ENCODE peak calls at places on chromosome 3, in five cellular contexts. H is WTC11, J is HepG2, W is H1, X is GM12878. P is an unnamed sample.

GRCh38 chr3:85697156-85697555 is 738.4 kb downstream of the CADM2 start:
- DNase-seq in W (no peak), X (no peak), H (no peak), J (no peak), P (no peak)

GRCh38 chr3:107643038-107643883 is 120.5 kb downstream of the BBX start:
- DNase-seq in J (no peak), W (peak), X (no peak), H (no peak), P (no peak)

GRCh38 chr3:97940034-97940433 is 32.2 kb downstream of the RIOX2 start:
- DNase-seq in W (no peak), H (no peak), X (no peak), J (peak), P (peak)

GRCh38 chr3:105987809-105988208 is 119.0 kb upstream of the CBLB start:
- DNase-seq in J (no peak), X (no peak), W (no peak), H (no peak), P (no peak)

GRCh38 chr3:54121404-54122045 is 827 bp upstream of the CACNA2D3 start:
- DNase-seq in X (no peak), J (no peak), H (peak), W (peak), P (no peak)

GRCh38 chr3:143247007-143247563 is 127.5 kb downstream of the CHST2 start:
- DNase-seq in H (no peak), X (no peak), W (no peak), J (no peak), P (no peak)

GRCh38 chr3:54533856-54534255 is 394.0 kb downstream of the LRTM1 start:
- DNase-seq in H (peak), J (peak), W (no peak), X (no peak), P (no peak)

GRCh38 chr3:196638922-196639516 is 475 bp upstream of the NRROS start:
- DNase-seq in X (no peak), H (no peak), J (no peak), W (no peak), P (no peak)

GRCh38 chr3:128649264-128649663 is 1.4 kb downstream of the RPN1 start:
- DNase-seq in X (no peak), H (no peak), W (no peak), J (no peak), P (no peak)

GRCh38 chr3:139388961-139389551 is 391 bp downstream of the COPB2 start:
- DNase-seq in J (no peak), H (no peak), W (no peak), X (no peak), P (no peak)

GRCh38 chr3:89107461-89108035 is at the start of gene EPHA3:
- DNase-seq in X (no peak), J (peak), W (peak), H (peak), P (peak)

GRCh38 chr3:160784853-160785252 is 28.8 kb downstream of the PPM1L start:
- DNase-seq in W (no peak), X (no peak), J (no peak), H (no peak), P (no peak)

GRCh38 chr3:43190682-43191081 is 84.8 kb upstream of the POMGNT2 start:
- DNase-seq in W (no peak), X (no peak), H (no peak), J (no peak), P (no peak)

GRCh38 chr3:109702252-109702651 is 364.9 kb upstream of the DPPA4 start:
- DNase-seq in J (no peak), H (no peak), W (no peak), X (no peak), P (no peak)

GRCh38 chr3:149216195-149216869 is 5.3 kb downstream of the CP start:
- DNase-seq in J (peak), H (no peak), W (no peak), X (no peak), P (no peak)

GRCh38 chr3:134336587-134336986 is 37.7 kb downstream of the AMOTL2 start:
- DNase-seq in W (no peak), J (no peak), H (no peak), X (no peak), P (no peak)

GRCh38 chr3:124263168-124263567 is 271.2 kb upstream of the ROPN1 start:
- DNase-seq in X (no peak), H (no peak), J (no peak), W (no peak), P (no peak)

GRCh38 chr3:130950124-130950523 is 56.2 kb downstream of the ATP2C1 start:
- DNase-seq in W (no peak), J (no peak), H (no peak), X (no peak), P (no peak)

GRCh38 chr3:50356553-50356952 is 2.8 kb downstream of the TMEM115 start:
- DNase-seq in H (no peak), X (no peak), J (no peak), W (peak), P (peak)

GRCh38 chr3:194955979-194956696 is 270.5 kb downstream of the FAM43A start:
- DNase-seq in J (no peak), H (no peak), X (no peak), W (no peak), P (no peak)

GRCh38 chr3:98359993-98360675 is 6.5 kb downstream of the OR5K4 start:
- DNase-seq in W (no peak), J (peak), H (no peak), X (peak), P (no peak)

GRCh38 chr3:59558906-59559720 is 509.3 kb upstream of the CFAP20DC start:
- DNase-seq in X (no peak), J (no peak), H (no peak), W (no peak), P (no peak)

GRCh38 chr3:194300392-194300758 is 50.8 kb downstream of the CPN2 start:
- DNase-seq in J (peak), H (peak), X (no peak), W (no peak), P (no peak)

GRCh38 chr3:135992072-135992471 is 26.5 kb downstream of the PPP2R3A start:
- DNase-seq in X (no peak), J (no peak), H (no peak), W (no peak), P (no peak)

GRCh38 chr3:19662516-19662915 is 271.5 kb downstream of the EFHB start:
- DNase-seq in W (no peak), H (no peak), J (no peak), X (no peak), P (no peak)

GRCh38 chr3:175857666-175858270 is 998.6 kb downstream of the NAALADL2 start:
- DNase-seq in W (no peak), X (no peak), J (no peak), H (no peak), P (no peak)

GRCh38 chr3:141093971-141094401 is 42.8 kb downstream of the SPSB4 start:
- DNase-seq in W (no peak), X (no peak), J (no peak), H (no peak), P (no peak)

GRCh38 chr3:124885466-124886167 is 1.5 kb downstream of the ITGB5 start:
- DNase-seq in X (no peak), H (no peak), W (no peak), J (no peak), P (no peak)

GRCh38 chr3:852033-852432 is 240.8 kb upstream of the CNTN6 start:
- DNase-seq in X (no peak), J (no peak), W (no peak), H (no peak), P (no peak)

GRCh38 chr3:29926391-29926790 is 645.5 kb downstream of the RBMS3 start:
- DNase-seq in X (no peak), J (no peak), W (no peak), H (no peak), P (no peak)

GRCh38 chr3:63565220-63565619 is 87.3 kb upstream of the SNTN start:
- DNase-seq in J (no peak), W (no peak), X (no peak), H (peak), P (no peak)

GRCh38 chr3:44110643-44111042 is 131.0 kb upstream of the TOPAZ1 start:
- DNase-seq in J (no peak), W (no peak), H (no peak), X (no peak), P (no peak)

GRCh38 chr3:98130421-98130820 is at the start of gene OR5H1:
- DNase-seq in X (no peak), H (no peak), W (no peak), J (no peak), P (no peak)

GRCh38 chr3:129892486-129892856 is 1.0 kb downstream of the TMCC1 start:
- DNase-seq in W (no peak), H (no peak), J (no peak), X (no peak), P (no peak)

GRCh38 chr3:61345020-61345419 is 93.8 kb upstream of the FHIT start:
- DNase-seq in J (no peak), X (no peak), H (no peak), W (no peak), P (no peak)

GRCh38 chr3:72636947-72637647 is 211.1 kb downstream of the SHQ1 start:
- DNase-seq in J (no peak), W (no peak), X (no peak), H (no peak), P (no peak)

GRCh38 chr3:11251807-11252176 is 20.4 kb upstream of the ATG7 start:
- DNase-seq in J (no peak), X (no peak), H (no peak), W (no peak), P (no peak)

DNA sequence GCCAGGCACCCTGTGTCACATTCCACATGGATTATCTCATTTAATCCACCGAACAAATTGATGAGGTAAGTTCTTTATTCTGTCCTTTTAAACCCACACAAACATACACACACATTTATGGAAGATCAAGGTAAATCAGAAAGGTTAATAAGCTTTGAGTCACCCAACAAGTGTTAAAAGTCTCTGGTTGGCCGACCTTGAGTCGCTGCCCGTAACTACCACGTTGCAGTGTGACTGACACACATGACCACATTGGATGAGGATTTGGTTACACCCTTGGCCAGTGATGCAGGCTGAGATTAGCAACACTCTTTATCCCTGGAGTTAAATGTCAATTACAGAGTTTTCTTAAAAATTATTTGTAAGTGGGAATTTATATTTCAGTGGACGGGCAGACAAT is 19.2 kb downstream of the FOXP1 start:
- DNase-seq in W (no peak), X (no peak), H (no peak), J (no peak), P (no peak)
- TF ChIP-seq ATF2 in W (no peak), X (no peak), H (no peak), J (no peak), P (no peak)

GRCh38 chr3:14424711-14425573 is 22.5 kb downstream of the SLC6A6 start:
- DNase-seq in X (no peak), W (no peak), H (no peak), J (no peak), P (peak)

GRCh38 chr3:14423197-14423743 is 20.9 kb downstream of the SLC6A6 start:
- DNase-seq in W (no peak), J (peak), H (no peak), X (no peak), P (no peak)

GRCh38 chr3:14423963-14424362 is 21.6 kb downstream of the SLC6A6 start:
- DNase-seq in H (no peak), X (no peak), W (no peak), J (no peak), P (no peak)

GRCh38 chr3:14426305-14426620 is 23.9 kb downstream of the SLC6A6 start:
- DNase-seq in J (no peak), X (no peak), H (no peak), W (no peak), P (no peak)

GRCh38 chr3:14425574-14426304 is 23.3 kb downstream of the SLC6A6 start:
- DNase-seq in J (no peak), H (no peak), X (no peak), W (no peak), P (no peak)
- TF ChIP-seq ATF2 in J (no peak), H (no peak), X (no peak), W (no peak), P (no peak)

GRCh38 chr3:51401639-51402166 is 10.6 kb downstream of the RBM15B start:
- DNase-seq in X (no peak), J (no peak), H (no peak), W (no peak), P (no peak)
- TF ChIP-seq ATF2 in X (no peak), J (no peak), H (no peak), W (no peak), P (no peak)

DNA sequence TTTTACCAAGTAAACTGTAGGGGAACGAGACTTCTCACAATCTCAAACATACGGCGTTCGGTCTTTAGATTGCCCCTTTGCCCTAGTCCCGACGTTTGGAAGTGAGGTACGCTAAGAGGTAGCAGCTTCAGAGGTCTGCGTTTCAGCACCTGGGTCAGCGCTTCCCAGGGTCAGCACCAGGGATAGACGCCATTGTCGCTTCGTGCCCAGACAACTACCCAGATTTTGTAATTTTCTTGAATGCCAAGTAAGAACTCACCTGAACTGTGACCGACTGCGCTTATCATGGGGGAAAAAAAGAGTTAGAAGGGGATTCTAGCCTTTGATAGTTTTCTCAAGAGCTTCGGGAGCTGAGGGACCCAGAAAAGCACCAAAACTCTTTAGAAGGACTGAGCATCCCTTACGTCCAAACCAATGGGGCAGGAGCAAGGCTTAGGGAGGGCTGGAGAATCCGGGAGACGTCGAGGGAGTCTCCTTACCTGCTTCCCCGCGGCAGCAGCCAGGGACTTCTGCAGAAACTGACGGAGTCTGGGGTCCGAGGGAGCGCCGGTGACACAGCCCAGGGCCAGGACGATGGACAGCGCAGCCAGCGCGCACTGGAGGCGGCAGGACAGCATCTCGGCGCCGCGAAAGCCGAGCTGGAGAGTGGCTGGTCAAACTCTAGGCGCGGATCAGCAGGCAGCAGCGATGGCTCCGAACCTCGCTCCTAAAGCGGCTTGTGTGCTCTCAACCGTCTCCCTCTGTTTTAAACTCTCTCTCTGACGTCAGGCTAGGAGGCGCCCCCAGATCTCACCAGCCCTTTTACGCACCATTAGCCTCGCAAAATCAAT is at the start of gene SST:
- DNase-seq in J (peak), H (peak), X (no peak), W (peak), P (peak)
- TF ChIP-seq ATF2 in J (peak), H (peak), X (no peak), W (no peak), P (no peak)

DNA sequence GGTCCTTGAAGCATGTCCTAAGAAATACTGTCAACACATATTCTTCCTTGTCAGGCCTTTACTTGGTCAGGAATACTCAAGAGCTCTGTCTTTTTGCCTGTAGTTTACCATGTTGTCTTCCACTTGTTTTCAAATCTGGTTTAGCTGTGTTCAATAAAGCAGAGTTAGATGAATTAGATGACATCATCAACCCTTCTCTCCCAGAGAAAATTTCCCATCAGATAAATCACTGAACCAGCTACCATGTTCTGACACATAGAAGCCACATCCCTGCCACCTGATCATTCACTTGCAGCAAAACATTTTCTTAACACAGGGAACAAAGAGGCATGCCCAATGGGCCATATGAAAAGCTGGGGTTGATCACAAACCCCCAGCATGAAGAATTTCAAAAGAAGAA is 42.1 kb downstream of the TERC start:
- DNase-seq in H (no peak), W (no peak), J (no peak), X (no peak), P (no peak)
- TF ChIP-seq ATF2 in H (no peak), W (no peak), J (no peak), X (no peak), P (no peak)